ENCODE peak calls at places on chromosomes 13 and 19, in seven cellular contexts. One of them, this sample, is unnamed.
A peak's percentile ranks its signal among the peaks of the same experiment; 100 is the strongest.

GRCh38 chr13:41588899-41589298 is 131.5 kb downstream of the RGCC start:
- DNase-seq in A172: peak; percentile 89
- DNase-seq in psoas muscle: no peak
- DNase-seq in thoracic aorta: no peak
- DNase-seq in naive B cell: no peak
- DNase-seq in anterior cingulate cortex: no peak
- DNase-seq in GM04504: peak; percentile 79
- DNase-seq in this sample: peak; percentile 95

GRCh38 chr19:51025809-51026553 is 435 bp downstream of the KLK11 start:
- DNase-seq in A172: no peak
- DNase-seq in psoas muscle: peak; percentile 39
- DNase-seq in thoracic aorta: no peak
- DNase-seq in naive B cell: no peak
- DNase-seq in anterior cingulate cortex: no peak
- DNase-seq in GM04504: no peak
- DNase-seq in this sample: no peak

GRCh38 chr13:44218501-44219240 is 155.0 kb upstream of the SERP2 start:
- DNase-seq in A172: no peak
- DNase-seq in psoas muscle: peak; percentile 84
- DNase-seq in thoracic aorta: peak; percentile 25
- DNase-seq in naive B cell: no peak
- DNase-seq in anterior cingulate cortex: no peak
- DNase-seq in GM04504: no peak
- DNase-seq in this sample: no peak

GRCh38 chr19:1221141-1221903 is 15.7 kb downstream of the STK11 start:
- DNase-seq in A172: peak; percentile 51
- DNase-seq in psoas muscle: peak; percentile 94
- DNase-seq in thoracic aorta: no peak
- DNase-seq in naive B cell: no peak
- DNase-seq in anterior cingulate cortex: peak; percentile 31
- DNase-seq in GM04504: no peak
- DNase-seq in this sample: no peak

GRCh38 chr13:80345771-80346510 is 5.0 kb upstream of the SPRY2 start:
- DNase-seq in A172: no peak
- DNase-seq in psoas muscle: peak; percentile 73
- DNase-seq in thoracic aorta: no peak
- DNase-seq in naive B cell: no peak
- DNase-seq in anterior cingulate cortex: no peak
- DNase-seq in GM04504: no peak
- DNase-seq in this sample: no peak

GRCh38 chr13:81247711-81248110 is 906.8 kb upstream of the SPRY2 start:
- DNase-seq in A172: no peak
- DNase-seq in psoas muscle: no peak
- DNase-seq in thoracic aorta: no peak
- DNase-seq in naive B cell: no peak
- DNase-seq in anterior cingulate cortex: no peak
- DNase-seq in GM04504: no peak
- DNase-seq in this sample: no peak

GRCh38 chr13:21061077-21061945 is at the start of gene LATS2:
- DNase-seq in A172: peak; percentile 86
- DNase-seq in psoas muscle: peak; percentile 98
- DNase-seq in thoracic aorta: peak; percentile 86
- DNase-seq in naive B cell: peak; percentile 66
- DNase-seq in anterior cingulate cortex: peak; percentile 75
- DNase-seq in GM04504: peak; percentile 90
- DNase-seq in this sample: peak; percentile 91

GRCh38 chr19:48454150-48454730 is 1.1 kb upstream of the KCNJ14 start:
- DNase-seq in A172: no peak
- DNase-seq in psoas muscle: no peak
- DNase-seq in thoracic aorta: no peak
- DNase-seq in naive B cell: no peak
- DNase-seq in anterior cingulate cortex: peak; percentile 6
- DNase-seq in GM04504: no peak
- DNase-seq in this sample: no peak

GRCh38 chr19:52492201-52492960 is 35.1 kb upstream of the ZNF808 start:
- DNase-seq in A172: no peak
- DNase-seq in psoas muscle: no peak
- DNase-seq in thoracic aorta: no peak
- DNase-seq in naive B cell: no peak
- DNase-seq in anterior cingulate cortex: no peak
- DNase-seq in GM04504: no peak
- DNase-seq in this sample: peak; percentile 93

GRCh38 chr19:17404621-17405249 is 695 bp downstream of the BST2 start:
- DNase-seq in A172: no peak
- DNase-seq in psoas muscle: no peak
- DNase-seq in thoracic aorta: no peak
- DNase-seq in naive B cell: no peak
- DNase-seq in anterior cingulate cortex: no peak
- DNase-seq in GM04504: no peak
- DNase-seq in this sample: no peak

GRCh38 chr13:31987535-31988170 is 43.9 kb upstream of the FRY start:
- DNase-seq in A172: no peak
- DNase-seq in psoas muscle: no peak
- DNase-seq in thoracic aorta: no peak
- DNase-seq in naive B cell: peak; percentile 30
- DNase-seq in anterior cingulate cortex: no peak
- DNase-seq in GM04504: no peak
- DNase-seq in this sample: no peak

GRCh38 chr13:43397110-43397509 is 373.7 kb downstream of the DNAJC15 start:
- DNase-seq in A172: no peak
- DNase-seq in psoas muscle: no peak
- DNase-seq in thoracic aorta: no peak
- DNase-seq in naive B cell: no peak
- DNase-seq in anterior cingulate cortex: no peak
- DNase-seq in GM04504: peak; percentile 62
- DNase-seq in this sample: no peak

GRCh38 chr19:3762501-3763459 is at the start of gene MRPL54:
- DNase-seq in A172: peak; percentile 99
- DNase-seq in psoas muscle: peak; percentile 100
- DNase-seq in thoracic aorta: peak; percentile 98
- DNase-seq in naive B cell: peak; percentile 100
- DNase-seq in anterior cingulate cortex: peak; percentile 98
- DNase-seq in GM04504: peak; percentile 98
- DNase-seq in this sample: peak; percentile 99

GRCh38 chr19:56687036-56687435 is 15.5 kb upstream of the ZNF835 start:
- DNase-seq in A172: no peak
- DNase-seq in psoas muscle: no peak
- DNase-seq in thoracic aorta: no peak
- DNase-seq in naive B cell: no peak
- DNase-seq in anterior cingulate cortex: no peak
- DNase-seq in GM04504: no peak
- DNase-seq in this sample: peak; percentile 24

GRCh38 chr13:53150568-53150967 is 122.0 kb downstream of the OLFM4 start:
- DNase-seq in A172: peak; percentile 12
- DNase-seq in psoas muscle: no peak
- DNase-seq in thoracic aorta: no peak
- DNase-seq in naive B cell: no peak
- DNase-seq in anterior cingulate cortex: no peak
- DNase-seq in GM04504: no peak
- DNase-seq in this sample: peak; percentile 10

GRCh38 chr13:106570354-106570822 is 2.5 kb upstream of the ARGLU1 start:
- DNase-seq in A172: peak; percentile 79
- DNase-seq in psoas muscle: peak; percentile 72
- DNase-seq in thoracic aorta: peak; percentile 72
- DNase-seq in naive B cell: peak; percentile 52
- DNase-seq in anterior cingulate cortex: no peak
- DNase-seq in GM04504: no peak
- DNase-seq in this sample: peak; percentile 43

GRCh38 chr13:36124236-36124822 is 6.9 kb downstream of the DCLK1 start:
- DNase-seq in A172: peak; percentile 26
- DNase-seq in psoas muscle: no peak
- DNase-seq in thoracic aorta: no peak
- DNase-seq in naive B cell: no peak
- DNase-seq in anterior cingulate cortex: no peak
- DNase-seq in GM04504: peak; percentile 45
- DNase-seq in this sample: no peak

GRCh38 chr13:99374169-99374991 is 67.2 kb upstream of the GPR183 start:
- DNase-seq in A172: no peak
- DNase-seq in psoas muscle: no peak
- DNase-seq in thoracic aorta: no peak
- DNase-seq in naive B cell: peak; percentile 85
- DNase-seq in anterior cingulate cortex: no peak
- DNase-seq in GM04504: no peak
- DNase-seq in this sample: no peak

GRCh38 chr19:8566855-8567254 is 10.4 kb downstream of the MYO1F start:
- DNase-seq in A172: no peak
- DNase-seq in psoas muscle: no peak
- DNase-seq in thoracic aorta: no peak
- DNase-seq in naive B cell: no peak
- DNase-seq in anterior cingulate cortex: no peak
- DNase-seq in GM04504: no peak
- DNase-seq in this sample: no peak

GRCh38 chr13:46184277-46184699 is 2.3 kb upstream of the LCP1 start:
- DNase-seq in A172: no peak
- DNase-seq in psoas muscle: no peak
- DNase-seq in thoracic aorta: no peak
- DNase-seq in naive B cell: peak; percentile 79
- DNase-seq in anterior cingulate cortex: no peak
- DNase-seq in GM04504: no peak
- DNase-seq in this sample: peak; percentile 29

GRCh38 chr13:45132384-45133064 is 12.2 kb downstream of the GTF2F2 start:
- DNase-seq in A172: no peak
- DNase-seq in psoas muscle: no peak
- DNase-seq in thoracic aorta: no peak
- DNase-seq in naive B cell: no peak
- DNase-seq in anterior cingulate cortex: no peak
- DNase-seq in GM04504: no peak
- DNase-seq in this sample: no peak

GRCh38 chr13:97286317-97287046 is 64.3 kb downstream of the MBNL2 start:
- DNase-seq in A172: no peak
- DNase-seq in psoas muscle: no peak
- DNase-seq in thoracic aorta: no peak
- DNase-seq in naive B cell: no peak
- DNase-seq in anterior cingulate cortex: no peak
- DNase-seq in GM04504: no peak
- DNase-seq in this sample: no peak

GRCh38 chr13:99677388-99677951 is 176.2 kb downstream of the TM9SF2 start:
- DNase-seq in A172: no peak
- DNase-seq in psoas muscle: no peak
- DNase-seq in thoracic aorta: no peak
- DNase-seq in naive B cell: no peak
- DNase-seq in anterior cingulate cortex: no peak
- DNase-seq in GM04504: no peak
- DNase-seq in this sample: no peak

GRCh38 chr19:44891016-44891882 is at the start of gene TOMM40:
- DNase-seq in A172: peak; percentile 96
- DNase-seq in psoas muscle: peak; percentile 100
- DNase-seq in thoracic aorta: peak; percentile 99
- DNase-seq in naive B cell: no peak
- DNase-seq in anterior cingulate cortex: no peak
- DNase-seq in GM04504: peak; percentile 99
- DNase-seq in this sample: peak; percentile 39

GRCh38 chr19:23804676-23805075 is 46.0 kb upstream of the ZNF681 start:
- DNase-seq in A172: no peak
- DNase-seq in psoas muscle: no peak
- DNase-seq in thoracic aorta: no peak
- DNase-seq in naive B cell: no peak
- DNase-seq in anterior cingulate cortex: no peak
- DNase-seq in GM04504: no peak
- DNase-seq in this sample: no peak

GRCh38 chr19:32543107-32543900 is 37.7 kb upstream of the PDCD5 start:
- DNase-seq in A172: peak; percentile 89
- DNase-seq in psoas muscle: no peak
- DNase-seq in thoracic aorta: no peak
- DNase-seq in naive B cell: no peak
- DNase-seq in anterior cingulate cortex: no peak
- DNase-seq in GM04504: no peak
- DNase-seq in this sample: no peak

GRCh38 chr13:27516103-27516502 is 65.7 kb upstream of the MTIF3 start:
- DNase-seq in A172: no peak
- DNase-seq in psoas muscle: no peak
- DNase-seq in thoracic aorta: no peak
- DNase-seq in naive B cell: no peak
- DNase-seq in anterior cingulate cortex: no peak
- DNase-seq in GM04504: no peak
- DNase-seq in this sample: no peak

GRCh38 chr19:45939792-45940514 is 25.4 kb upstream of the NANOS2 start:
- DNase-seq in A172: no peak
- DNase-seq in psoas muscle: no peak
- DNase-seq in thoracic aorta: no peak
- DNase-seq in naive B cell: no peak
- DNase-seq in anterior cingulate cortex: no peak
- DNase-seq in GM04504: no peak
- DNase-seq in this sample: no peak

GRCh38 chr13:63938851-63939250 is 2523.2 kb upstream of the PCDH20 start:
- DNase-seq in A172: peak; percentile 18
- DNase-seq in psoas muscle: no peak
- DNase-seq in thoracic aorta: no peak
- DNase-seq in naive B cell: no peak
- DNase-seq in anterior cingulate cortex: no peak
- DNase-seq in GM04504: no peak
- DNase-seq in this sample: no peak

GRCh38 chr13:103282571-103283450 is 216.6 kb upstream of the SLC10A2 start:
- DNase-seq in A172: peak; percentile 71
- DNase-seq in psoas muscle: no peak
- DNase-seq in thoracic aorta: no peak
- DNase-seq in naive B cell: no peak
- DNase-seq in anterior cingulate cortex: no peak
- DNase-seq in GM04504: peak; percentile 11
- DNase-seq in this sample: peak; percentile 5

GRCh38 chr19:39126593-39127187 is 1.1 kb downstream of the PAK4 start:
- DNase-seq in A172: peak; percentile 16
- DNase-seq in psoas muscle: no peak
- DNase-seq in thoracic aorta: no peak
- DNase-seq in naive B cell: no peak
- DNase-seq in anterior cingulate cortex: no peak
- DNase-seq in GM04504: no peak
- DNase-seq in this sample: peak; percentile 36

GRCh38 chr19:306151-306900 is 15.1 kb upstream of the PLPP2 start:
- DNase-seq in A172: no peak
- DNase-seq in psoas muscle: peak; percentile 45
- DNase-seq in thoracic aorta: no peak
- DNase-seq in naive B cell: no peak
- DNase-seq in anterior cingulate cortex: no peak
- DNase-seq in GM04504: no peak
- DNase-seq in this sample: no peak

GRCh38 chr13:113123226-113124150 is 889 bp downstream of the F10 start:
- DNase-seq in A172: no peak
- DNase-seq in psoas muscle: no peak
- DNase-seq in thoracic aorta: no peak
- DNase-seq in naive B cell: no peak
- DNase-seq in anterior cingulate cortex: no peak
- DNase-seq in GM04504: no peak
- DNase-seq in this sample: no peak

GRCh38 chr13:113043001-113043630 is 62.5 kb upstream of the F7 start:
- DNase-seq in A172: no peak
- DNase-seq in psoas muscle: no peak
- DNase-seq in thoracic aorta: no peak
- DNase-seq in naive B cell: no peak
- DNase-seq in anterior cingulate cortex: no peak
- DNase-seq in GM04504: no peak
- DNase-seq in this sample: no peak

GRCh38 chr19:31319465-31319864 is 29.8 kb downstream of the TSHZ3 start:
- DNase-seq in A172: no peak
- DNase-seq in psoas muscle: no peak
- DNase-seq in thoracic aorta: no peak
- DNase-seq in naive B cell: no peak
- DNase-seq in anterior cingulate cortex: no peak
- DNase-seq in GM04504: no peak
- DNase-seq in this sample: no peak